ENCODE peak calls at places on chromosomes 2 and 18, in six cellular contexts. F is stimulated activated CD4-positive, alpha-beta T cell treated with anti-CD3 and anti-CD28 coated beads, Interleukin-1b, Interleukin-23, amount 100 ng/mL, for 24 hours; C is activated naive CD4-positive, alpha-beta T cell treated with Interleukin-2 at 50 U/mL for 16 hours; H is naive thymus-derived CD4-positive, alpha-beta T cell; Q is T-helper 9 cell; V is frontal cortex. J is an unnamed sample.

GRCh38 chr2:217387776-217388381 is 528.0 kb upstream of the TNP1 start:
- DNase-seq in H (no peak), F (no peak), Q (no peak), V (no peak), C (no peak), J (no peak)

GRCh38 chr2:81250270-81250669 is 945.7 kb upstream of the LRRTM1 start:
- DNase-seq in H (no peak), Q (no peak), F (no peak), C (no peak), V (no peak), J (no peak)

GRCh38 chr2:181305151-181306123 is 151.7 kb upstream of the ITGA4 start:
- DNase-seq in V (no peak), F (no peak), Q (no peak), C (peak; percentile 29), H (peak; percentile 47), J (no peak)

GRCh38 chr2:183248866-183249567 is 124.8 kb downstream of the NUP35 start:
- DNase-seq in F (no peak), C (no peak), H (no peak), Q (no peak), V (peak; percentile 25), J (no peak)

GRCh38 chr2:240557808-240558207 is at the start of gene ANKMY1:
- DNase-seq in C (peak; percentile 70), Q (peak; percentile 34), H (peak; percentile 38), F (no peak), V (peak; percentile 81), J (no peak)

GRCh38 chr2:236334122-236334876 is 70.1 kb upstream of the ASB18 start:
- DNase-seq in H (no peak), Q (no peak), F (no peak), C (no peak), V (no peak), J (no peak)

GRCh38 chr18:46247938-46248337 is 143.8 kb downstream of the HAUS1 start:
- DNase-seq in H (no peak), F (no peak), V (no peak), Q (no peak), C (no peak), J (no peak)

GRCh38 chr2:119264781-119265692 is 41.4 kb downstream of the STEAP3 start:
- DNase-seq in H (no peak), Q (no peak), C (peak; percentile 12), F (no peak), V (no peak), J (no peak)

GRCh38 chr2:66426250-66427064 is 8.5 kb upstream of the MEIS1 start:
- DNase-seq in H (no peak), C (no peak), F (no peak), Q (no peak), V (no peak), J (no peak)

GRCh38 chr18:32468147-32468845 is 2.4 kb downstream of the GAREM1 start:
- DNase-seq in H (no peak), V (no peak), Q (no peak), F (no peak), C (no peak), J (no peak)

J was measured in H1.